ENCODE peak calls at places on chromosomes 5 and 9, in nine cellular contexts. One of them, this sample, is unnamed.

GRCh38 chr9:124882221-124882620 is 20.3 kb downstream of the ARPC5L start:
- DNase-seq in thyroid gland: no peak
- DNase-seq in IMR-90: no peak
- DNase-seq in endothelial cell of umbilical vein: no peak
- DNase-seq in stomach: no peak
- DNase-seq in adrenal gland: no peak
- DNase-seq in transverse colon: no peak
- DNase-seq in HCT116: no peak
- DNase-seq in suprapubic skin: no peak
- DNase-seq in this sample: no peak

GRCh38 chr5:16674750-16675149 is 58.0 kb upstream of the RETREG1 start:
- DNase-seq in endothelial cell of umbilical vein: no peak
- DNase-seq in transverse colon: no peak
- DNase-seq in stomach: peak; percentile 39
- DNase-seq in HCT116: no peak
- DNase-seq in IMR-90: no peak
- DNase-seq in adrenal gland: no peak
- DNase-seq in thyroid gland: no peak
- DNase-seq in suprapubic skin: no peak
- DNase-seq in this sample: no peak

GRCh38 chr9:31393240-31393639 is 991.2 kb upstream of the ACO1 start:
- DNase-seq in thyroid gland: no peak
- DNase-seq in IMR-90: no peak
- DNase-seq in suprapubic skin: no peak
- DNase-seq in endothelial cell of umbilical vein: peak; percentile 56
- DNase-seq in transverse colon: no peak
- DNase-seq in HCT116: no peak
- DNase-seq in stomach: no peak
- DNase-seq in adrenal gland: no peak
- DNase-seq in this sample: no peak

GRCh38 chr9:110842976-110843375 is 174.4 kb downstream of the MUSK start:
- DNase-seq in thyroid gland: no peak
- DNase-seq in endothelial cell of umbilical vein: no peak
- DNase-seq in HCT116: no peak
- DNase-seq in suprapubic skin: no peak
- DNase-seq in stomach: no peak
- DNase-seq in adrenal gland: no peak
- DNase-seq in transverse colon: no peak
- DNase-seq in IMR-90: peak; percentile 46
- DNase-seq in this sample: no peak

GRCh38 chr5:148005788-148006520 is 57.8 kb upstream of the SPINK5 start:
- DNase-seq in endothelial cell of umbilical vein: no peak
- DNase-seq in transverse colon: no peak
- DNase-seq in thyroid gland: no peak
- DNase-seq in stomach: no peak
- DNase-seq in IMR-90: peak; percentile 0
- DNase-seq in suprapubic skin: no peak
- DNase-seq in adrenal gland: no peak
- DNase-seq in HCT116: peak; percentile 16
- DNase-seq in this sample: peak; percentile 48

GRCh38 chr5:13498279-13498678 is 446.2 kb downstream of the DNAH5 start:
- DNase-seq in adrenal gland: no peak
- DNase-seq in IMR-90: no peak
- DNase-seq in HCT116: no peak
- DNase-seq in endothelial cell of umbilical vein: no peak
- DNase-seq in suprapubic skin: no peak
- DNase-seq in thyroid gland: no peak
- DNase-seq in stomach: no peak
- DNase-seq in transverse colon: no peak
- DNase-seq in this sample: no peak

GRCh38 chr9:37486616-37487544 is 1.1 kb downstream of the POLR1E start:
- DNase-seq in suprapubic skin: peak; percentile 58
- DNase-seq in thyroid gland: no peak
- DNase-seq in adrenal gland: peak; percentile 63
- DNase-seq in HCT116: no peak
- DNase-seq in stomach: no peak
- DNase-seq in transverse colon: peak; percentile 31
- DNase-seq in IMR-90: peak; percentile 98
- DNase-seq in endothelial cell of umbilical vein: no peak
- DNase-seq in this sample: peak; percentile 42

GRCh38 chr9:79632060-79632459 is 60.3 kb downstream of the TLE4 start:
- DNase-seq in IMR-90: no peak
- DNase-seq in thyroid gland: peak; percentile 15
- DNase-seq in HCT116: no peak
- DNase-seq in stomach: no peak
- DNase-seq in endothelial cell of umbilical vein: no peak
- DNase-seq in adrenal gland: no peak
- DNase-seq in transverse colon: no peak
- DNase-seq in suprapubic skin: no peak
- DNase-seq in this sample: no peak

GRCh38 chr5:154881986-154882385 is 23.6 kb downstream of the CNOT8 start:
- DNase-seq in transverse colon: no peak
- DNase-seq in HCT116: no peak
- DNase-seq in suprapubic skin: no peak
- DNase-seq in endothelial cell of umbilical vein: peak; percentile 50
- DNase-seq in stomach: no peak
- DNase-seq in thyroid gland: no peak
- DNase-seq in adrenal gland: no peak
- DNase-seq in IMR-90: no peak
- DNase-seq in this sample: no peak

GRCh38 chr5:39092581-39093350 is 18.6 kb upstream of the RICTOR start:
- DNase-seq in thyroid gland: no peak
- DNase-seq in suprapubic skin: no peak
- DNase-seq in endothelial cell of umbilical vein: peak; percentile 87
- DNase-seq in adrenal gland: no peak
- DNase-seq in HCT116: peak; percentile 41
- DNase-seq in transverse colon: no peak
- DNase-seq in stomach: no peak
- DNase-seq in IMR-90: peak; percentile 61
- DNase-seq in this sample: no peak

GRCh38 chr9:108783318-108784127 is 72.3 kb downstream of the ACTL7B start:
- DNase-seq in IMR-90: no peak
- DNase-seq in thyroid gland: no peak
- DNase-seq in suprapubic skin: no peak
- DNase-seq in stomach: no peak
- DNase-seq in transverse colon: no peak
- DNase-seq in HCT116: no peak
- DNase-seq in endothelial cell of umbilical vein: no peak
- DNase-seq in adrenal gland: no peak
- DNase-seq in this sample: no peak

GRCh38 chr9:129352157-129352870 is 174.3 kb upstream of the IER5L start:
- DNase-seq in thyroid gland: no peak
- DNase-seq in transverse colon: no peak
- DNase-seq in HCT116: no peak
- DNase-seq in adrenal gland: no peak
- DNase-seq in suprapubic skin: no peak
- DNase-seq in IMR-90: no peak
- DNase-seq in endothelial cell of umbilical vein: no peak
- DNase-seq in stomach: no peak
- DNase-seq in this sample: no peak

GRCh38 chr9:79955300-79955699 is 383.5 kb downstream of the TLE4 start:
- DNase-seq in endothelial cell of umbilical vein: no peak
- DNase-seq in HCT116: no peak
- DNase-seq in IMR-90: no peak
- DNase-seq in adrenal gland: no peak
- DNase-seq in stomach: no peak
- DNase-seq in thyroid gland: no peak
- DNase-seq in transverse colon: no peak
- DNase-seq in suprapubic skin: no peak
- DNase-seq in this sample: no peak

GRCh38 chr9:105067895-105068580 is 140.1 kb upstream of the ABCA1 start:
- DNase-seq in suprapubic skin: no peak
- DNase-seq in thyroid gland: no peak
- DNase-seq in stomach: no peak
- DNase-seq in transverse colon: no peak
- DNase-seq in endothelial cell of umbilical vein: no peak
- DNase-seq in HCT116: no peak
- DNase-seq in IMR-90: peak; percentile 76
- DNase-seq in adrenal gland: no peak
- DNase-seq in this sample: no peak

GRCh38 chr5:73321757-73322452 is 126.7 kb downstream of the FOXD1 start:
- DNase-seq in transverse colon: no peak
- DNase-seq in suprapubic skin: no peak
- DNase-seq in IMR-90: peak; percentile 97
- DNase-seq in adrenal gland: no peak
- DNase-seq in thyroid gland: no peak
- DNase-seq in HCT116: peak; percentile 90
- DNase-seq in stomach: no peak
- DNase-seq in endothelial cell of umbilical vein: no peak
- DNase-seq in this sample: no peak

GRCh38 chr5:136559651-136560050 is 194.3 kb upstream of the TRPC7 start:
- DNase-seq in thyroid gland: no peak
- DNase-seq in suprapubic skin: no peak
- DNase-seq in IMR-90: no peak
- DNase-seq in stomach: no peak
- DNase-seq in adrenal gland: no peak
- DNase-seq in endothelial cell of umbilical vein: no peak
- DNase-seq in HCT116: no peak
- DNase-seq in transverse colon: no peak
- DNase-seq in this sample: no peak

GRCh38 chr5:128591598-128592455 is 53.8 kb upstream of the FBN2 start:
- DNase-seq in transverse colon: no peak
- DNase-seq in endothelial cell of umbilical vein: no peak
- DNase-seq in thyroid gland: no peak
- DNase-seq in adrenal gland: no peak
- DNase-seq in IMR-90: no peak
- DNase-seq in HCT116: no peak
- DNase-seq in suprapubic skin: no peak
- DNase-seq in stomach: no peak
- DNase-seq in this sample: no peak

GRCh38 chr5:76422175-76422574 is 19.1 kb downstream of the IQGAP2 start:
- DNase-seq in IMR-90: no peak
- DNase-seq in suprapubic skin: no peak
- DNase-seq in HCT116: no peak
- DNase-seq in transverse colon: no peak
- DNase-seq in adrenal gland: no peak
- DNase-seq in thyroid gland: peak; percentile 53
- DNase-seq in stomach: no peak
- DNase-seq in endothelial cell of umbilical vein: no peak
- DNase-seq in this sample: no peak

GRCh38 chr9:109001275-109001676 is 12.0 kb downstream of the CTNNAL1 start:
- DNase-seq in transverse colon: no peak
- DNase-seq in endothelial cell of umbilical vein: peak; percentile 62
- DNase-seq in adrenal gland: no peak
- DNase-seq in HCT116: peak; percentile 83
- DNase-seq in suprapubic skin: no peak
- DNase-seq in stomach: no peak
- DNase-seq in thyroid gland: no peak
- DNase-seq in IMR-90: peak; percentile 93
- DNase-seq in this sample: no peak

GRCh38 chr5:83844320-83845068 is 123.8 kb upstream of the HAPLN1 start:
- DNase-seq in adrenal gland: no peak
- DNase-seq in transverse colon: peak; percentile 11
- DNase-seq in stomach: no peak
- DNase-seq in HCT116: no peak
- DNase-seq in endothelial cell of umbilical vein: no peak
- DNase-seq in suprapubic skin: no peak
- DNase-seq in IMR-90: peak; percentile 74
- DNase-seq in thyroid gland: no peak
- DNase-seq in this sample: no peak

GRCh38 chr5:55668356-55668755 is 43.8 kb downstream of the SLC38A9 start:
- DNase-seq in thyroid gland: no peak
- DNase-seq in IMR-90: peak; percentile 91
- DNase-seq in endothelial cell of umbilical vein: peak; percentile 41
- DNase-seq in stomach: no peak
- DNase-seq in adrenal gland: no peak
- DNase-seq in transverse colon: no peak
- DNase-seq in suprapubic skin: no peak
- DNase-seq in HCT116: peak; percentile 22
- DNase-seq in this sample: no peak

DNA sequence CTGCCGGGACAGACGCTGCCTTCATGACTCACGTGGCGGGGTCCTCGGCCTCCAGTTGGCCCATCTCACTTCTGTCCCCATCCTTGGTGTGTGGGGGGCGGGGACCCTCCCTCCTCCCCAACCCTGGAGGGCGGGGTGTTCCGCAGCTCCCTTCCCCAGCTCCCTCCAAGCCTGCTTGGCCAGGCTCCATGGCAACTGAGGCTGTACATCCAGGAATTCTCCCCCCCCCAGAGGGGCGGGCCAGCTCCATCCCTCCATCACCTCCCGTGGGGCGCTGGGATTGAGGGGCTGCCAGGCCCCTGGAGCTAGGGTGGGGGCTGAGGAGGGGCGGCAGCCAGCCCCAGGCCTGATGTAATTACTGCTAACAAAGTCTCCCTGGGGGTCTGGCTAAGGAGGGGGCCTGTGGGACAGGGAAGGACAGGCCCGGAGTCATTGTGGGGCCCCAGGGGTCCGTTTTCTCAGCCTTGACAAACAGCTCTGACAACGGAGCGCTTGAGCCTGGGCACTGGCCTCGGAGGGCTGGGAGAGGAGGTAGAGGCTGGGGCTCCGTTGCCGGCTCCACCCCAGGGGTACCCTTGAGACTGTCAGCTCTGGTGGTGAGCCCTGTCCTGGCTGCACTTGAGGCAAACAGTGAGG is 8.0 kb downstream of the DIPK1B start:
- DNase-seq in endothelial cell of umbilical vein: peak; percentile 23
- DNase-seq in thyroid gland: no peak
- DNase-seq in transverse colon: no peak
- DNase-seq in stomach: no peak
- DNase-seq in suprapubic skin: no peak
- DNase-seq in adrenal gland: no peak
- DNase-seq in HCT116: no peak
- DNase-seq in IMR-90: no peak
- DNase-seq in this sample: no peak
- TF ChIP-seq POLR2A in endothelial cell of umbilical vein: no peak
- TF ChIP-seq POLR2A in thyroid gland: no peak
- TF ChIP-seq POLR2A in transverse colon: no peak
- TF ChIP-seq POLR2A in stomach: no peak
- TF ChIP-seq POLR2A in suprapubic skin: no peak
- TF ChIP-seq POLR2A in adrenal gland: no peak
- TF ChIP-seq POLR2A in HCT116: no peak
- TF ChIP-seq POLR2A in IMR-90: no peak
- TF ChIP-seq POLR2A in this sample: no peak

GRCh38 chr9:120928720-120929389 is 2.3 kb upstream of the TRAF1 start:
- DNase-seq in HCT116: no peak
- DNase-seq in suprapubic skin: peak; percentile 84
- DNase-seq in stomach: peak; percentile 83
- DNase-seq in endothelial cell of umbilical vein: peak; percentile 46
- DNase-seq in thyroid gland: peak; percentile 73
- DNase-seq in transverse colon: peak; percentile 88
- DNase-seq in IMR-90: no peak
- DNase-seq in adrenal gland: peak; percentile 76
- DNase-seq in this sample: peak; percentile 53
- TF ChIP-seq POLR2A in HCT116: no peak
- TF ChIP-seq POLR2A in suprapubic skin: no peak
- TF ChIP-seq POLR2A in stomach: no peak
- TF ChIP-seq POLR2A in endothelial cell of umbilical vein: peak; percentile 55
- TF ChIP-seq POLR2A in thyroid gland: peak; percentile 78
- TF ChIP-seq POLR2A in transverse colon: peak; percentile 68
- TF ChIP-seq POLR2A in IMR-90: no peak
- TF ChIP-seq POLR2A in adrenal gland: peak; percentile 55
- TF ChIP-seq POLR2A in this sample: peak; percentile 39

GRCh38 chr9:137745541-137745991 is 126.8 kb downstream of the EHMT1 start:
- DNase-seq in HCT116: peak; percentile 19
- DNase-seq in transverse colon: peak; percentile 63
- DNase-seq in suprapubic skin: no peak
- DNase-seq in thyroid gland: peak; percentile 35
- DNase-seq in adrenal gland: no peak
- DNase-seq in endothelial cell of umbilical vein: no peak
- DNase-seq in stomach: no peak
- DNase-seq in IMR-90: peak; percentile 43
- DNase-seq in this sample: peak; percentile 10
- TF ChIP-seq POLR2A in HCT116: no peak
- TF ChIP-seq POLR2A in transverse colon: no peak
- TF ChIP-seq POLR2A in suprapubic skin: no peak
- TF ChIP-seq POLR2A in thyroid gland: no peak
- TF ChIP-seq POLR2A in adrenal gland: no peak
- TF ChIP-seq POLR2A in endothelial cell of umbilical vein: no peak
- TF ChIP-seq POLR2A in stomach: no peak
- TF ChIP-seq POLR2A in IMR-90: no peak
- TF ChIP-seq POLR2A in this sample: no peak

GRCh38 chr9:93576296-93577044 is at the start of gene PHF2:
- DNase-seq in thyroid gland: no peak
- DNase-seq in suprapubic skin: peak; percentile 63
- DNase-seq in HCT116: no peak
- DNase-seq in transverse colon: no peak
- DNase-seq in adrenal gland: peak; percentile 39
- DNase-seq in endothelial cell of umbilical vein: no peak
- DNase-seq in stomach: no peak
- DNase-seq in IMR-90: no peak
- DNase-seq in this sample: peak; percentile 76
- TF ChIP-seq POLR2A in thyroid gland: peak; percentile 66
- TF ChIP-seq POLR2A in suprapubic skin: no peak
- TF ChIP-seq POLR2A in HCT116: no peak
- TF ChIP-seq POLR2A in transverse colon: no peak
- TF ChIP-seq POLR2A in adrenal gland: peak; percentile 30
- TF ChIP-seq POLR2A in endothelial cell of umbilical vein: no peak
- TF ChIP-seq POLR2A in stomach: no peak
- TF ChIP-seq POLR2A in IMR-90: no peak
- TF ChIP-seq POLR2A in this sample: no peak

This sample was measured in erythroblast.